ENCODE peak calls at places on chromosomes 3 and 15, in nine cellular contexts. R, Y, T, P, B, H, L, Q and C are unnamed samples.

GRCh38 chr3:141231923-141232861 is 567 bp downstream of the PXYLP1 start:
- DNase-seq in P (peak), L (peak), Q (peak), Y (no peak), B (peak), T (peak), H (no peak), R (no peak), C (no peak)

GRCh38 chr3:174659516-174659915 is 199.6 kb upstream of the NAALADL2 start:
- DNase-seq in P (no peak), L (no peak), R (no peak), B (no peak), H (no peak), Y (no peak), T (no peak), Q (no peak), C (no peak)

GRCh38 chr3:154015307-154015706 is 105.9 kb upstream of the ARHGEF26 start:
- DNase-seq in Y (no peak), P (no peak), R (no peak), H (no peak), Q (no peak), L (no peak), B (no peak), T (no peak), C (no peak)

GRCh38 chr3:170506556-170506955 is 79.3 kb downstream of the SLC7A14 start:
- DNase-seq in T (peak), R (no peak), H (no peak), L (no peak), Q (no peak), P (peak), Y (peak), B (peak), C (no peak)

GRCh38 chr3:162370136-162370535 is 873.5 kb downstream of the OTOL1 start:
- DNase-seq in L (no peak), Q (no peak), T (no peak), R (no peak), H (no peak), Y (no peak), B (no peak), P (no peak), C (no peak)

GRCh38 chr3:151724846-151725562 is 8.7 kb upstream of the AADACL2 start:
- DNase-seq in L (no peak), P (peak), B (no peak), H (no peak), T (peak), Y (peak), Q (no peak), R (no peak), C (no peak)

GRCh38 chr3:136305879-136306278 is 55.7 kb downstream of the PCCB start:
- DNase-seq in H (no peak), R (peak), L (no peak), Y (peak), P (peak), T (no peak), B (peak), Q (no peak), C (peak)

GRCh38 chr3:100063929-100064461 is 50.3 kb downstream of the FILIP1L start:
- DNase-seq in Q (no peak), R (no peak), L (no peak), T (peak), H (no peak), P (no peak), B (no peak), Y (peak), C (no peak)

GRCh38 chr3:109057616-109058015 is 60.3 kb downstream of the MORC1 start:
- DNase-seq in H (no peak), L (no peak), Q (no peak), R (no peak), Y (no peak), P (no peak), T (no peak), B (no peak), C (no peak)

GRCh38 chr15:89587955-89588354 is 12.7 kb downstream of the TICRR start:
- DNase-seq in T (peak), H (no peak), L (no peak), Q (no peak), B (no peak), P (peak), Y (peak), R (no peak), C (peak)

GRCh38 chr15:29309139-29309538 is 39.5 kb upstream of the NSMCE3 start:
- DNase-seq in P (no peak), Y (no peak), T (no peak), Q (no peak), R (no peak), L (no peak), B (no peak), H (no peak), C (no peak)

GRCh38 chr3:189787622-189788021 is 156.4 kb downstream of the TP63 start:
- DNase-seq in Y (peak), Q (no peak), R (no peak), P (peak), B (no peak), T (peak), L (no peak), H (no peak), C (no peak)

GRCh38 chr3:161270991-161271390 is 49.9 kb downstream of the NMD3 start:
- DNase-seq in R (no peak), H (no peak), Q (no peak), B (no peak), Y (no peak), P (no peak), L (no peak), T (peak), C (no peak)